ENCODE peak calls at places on chromosomes 12 and 14, in four cellular contexts. F, B, L and A are unnamed samples. For H3K4me1 and H3K27me3, the result is how much of the 10 kb centered on the place peaks cover.

GRCh38 chr12:11869406-11869805 is 201.3 kb upstream of the BCL2L14 start:
- DNase-seq in F (no peak), B (no peak), L (no peak), A (no peak)

GRCh38 chr12:75634244-75635222 is 123.1 kb upstream of the KRR1 start:
- DNase-seq in F (no peak), B (no peak), L (no peak), A (no peak)

GRCh38 chr14:94930690-94931089 is 160.8 kb upstream of the GSC start:
- DNase-seq in F (no peak), B (no peak), L (no peak), A (no peak)

GRCh38 chr12:115354476-115354890 is 670.5 kb upstream of the TBX3 start:
- DNase-seq in F (no peak), B (no peak), L (no peak), A (no peak)

GRCh38 chr12:27425306-27425705 is 21.2 kb upstream of the SMCO2 start:
- DNase-seq in F (no peak), B (no peak), L (no peak), A (no peak)

GRCh38 chr12:78562358-78563205 is 302.0 kb upstream of the SYT1 start:
- DNase-seq in F (no peak), B (no peak), L (no peak), A (no peak)

GRCh38 chr14:97149775-97150174 is 352.6 kb downstream of the VRK1 start:
- DNase-seq in F (no peak), B (no peak), L (no peak), A (no peak)

GRCh38 chr12:98352218-98352811 is 163.1 kb upstream of the TMPO start:
- DNase-seq in F (no peak), B (no peak), L (no peak), A (no peak)

GRCh38 chr12:101850199-101850598 is 19.4 kb upstream of the GNPTAB start:
- DNase-seq in F (no peak), B (no peak), L (no peak), A (no peak)

GRCh38 chr14:58830121-58830520 is 192.4 kb downstream of the DACT1 start:
- DNase-seq in F (no peak), B (no peak), L (no peak), A (no peak)

GRCh38 chr14:54935958-54936357 is 33.3 kb upstream of the GCH1 start:
- DNase-seq in F (no peak), B (no peak), L (no peak), A (no peak)

GRCh38 chr12:121538699-121539061 is 42.1 kb downstream of the KDM2B start:
- DNase-seq in F (no peak), B (peak), L (no peak), A (no peak)

GRCh38 chr12:3747543-3747942 is 5.4 kb downstream of the CRACR2A start:
- DNase-seq in F (no peak), B (no peak), L (peak), A (no peak)

GRCh38 chr12:30996255-30996654 is 69.7 kb downstream of the TSPAN11 start:
- DNase-seq in F (no peak), B (no peak), L (no peak), A (no peak)

GRCh38 chr12:129570796-129571400 is 332.9 kb downstream of the TMEM132D start:
- DNase-seq in F (no peak), B (no peak), L (no peak), A (no peak)

GRCh38 chr12:80909370-80909769 is 28.4 kb downstream of the LIN7A start:
- DNase-seq in F (no peak), B (no peak), L (no peak), A (no peak)

GRCh38 chr12:57522019-57522886 is at the start of gene MBD6:
- DNase-seq in F (peak), B (peak), L (peak), A (peak)

GRCh38 chr12:57749061-57749460 is 3.0 kb downstream of the CDK4 start:
- DNase-seq in F (no peak), B (no peak), L (no peak), A (no peak)

GRCh38 chr14:58455593-58456265 is 28.2 kb downstream of the KIAA0586 start:
- DNase-seq in F (no peak), B (no peak), L (no peak), A (no peak)

GRCh38 chr14:74834682-74835392 is 41.1 kb downstream of the PROX2 start:
- DNase-seq in F (no peak), B (no peak), L (no peak), A (no peak)

GRCh38 chr12:10304161-10304574 is 3.5 kb upstream of the KLRD1 start:
- DNase-seq in F (no peak), B (no peak), L (no peak), A (no peak)

GRCh38 chr14:44154889-44155288 is 352.2 kb downstream of the FSCB start:
- DNase-seq in F (no peak), B (no peak), L (no peak), A (no peak)

DNA sequence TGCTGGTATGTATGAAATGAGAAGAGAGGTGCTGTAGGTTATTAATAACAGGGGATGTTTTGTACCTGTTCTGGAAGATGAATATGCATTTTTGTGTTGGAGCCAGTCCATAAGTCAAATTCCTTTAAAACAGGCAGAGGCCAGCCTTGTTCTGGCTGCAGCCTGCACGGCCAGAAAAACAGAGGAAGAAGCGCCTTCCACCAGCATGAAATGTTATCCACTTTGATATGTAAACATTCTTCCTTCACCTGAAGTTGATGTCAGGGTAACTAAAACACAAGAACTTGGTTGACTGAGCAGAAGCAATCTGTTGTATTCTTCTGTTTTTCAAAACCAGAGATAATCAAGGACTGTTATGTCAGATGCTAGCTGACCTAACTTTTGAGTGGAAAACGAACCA is 237.9 kb upstream of the PLEKHG7 start:
- DNase-seq in F (no peak), B (no peak), L (no peak), A (no peak)
- H3K4me1 ChIP-seq in F (under half), B (under half), L (under half), A (under half)

DNA sequence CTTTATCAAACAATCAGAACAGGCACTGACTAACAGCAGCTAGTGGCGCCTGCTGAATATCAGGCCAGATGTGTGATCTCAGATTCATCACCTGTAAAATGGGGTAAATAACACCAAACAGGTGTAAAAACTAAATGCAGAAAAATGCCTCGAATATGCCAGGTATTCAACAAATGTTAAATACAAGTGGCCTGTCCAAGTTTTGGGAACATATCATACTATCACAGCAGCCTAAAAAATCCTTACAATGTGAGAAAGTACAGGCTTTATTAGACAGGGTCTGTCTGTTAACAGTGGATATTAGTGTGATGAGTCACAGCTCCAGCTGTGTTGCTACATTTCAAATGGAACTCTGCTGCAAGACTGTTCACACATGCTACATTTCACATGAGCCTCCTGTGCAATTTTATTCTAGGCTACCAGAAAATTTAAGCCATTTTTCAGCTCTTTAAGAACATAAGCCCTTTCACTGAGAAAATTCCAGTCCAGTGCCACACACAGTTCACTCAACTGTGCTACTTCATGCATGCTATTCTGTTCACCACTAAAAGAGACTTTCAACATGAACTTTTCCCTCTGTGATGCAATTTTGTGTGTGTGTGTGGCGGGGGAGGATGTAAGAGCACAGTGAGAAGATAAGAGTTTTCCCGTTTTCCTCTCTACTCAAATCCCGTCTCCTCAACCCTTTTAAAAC is 56.7 kb downstream of the MSRB3 start:
- DNase-seq in F (peak), B (no peak), L (no peak), A (no peak)
- H3K4me3 ChIP-seq in F (no peak), B (no peak), L (no peak), A (no peak)

DNA sequence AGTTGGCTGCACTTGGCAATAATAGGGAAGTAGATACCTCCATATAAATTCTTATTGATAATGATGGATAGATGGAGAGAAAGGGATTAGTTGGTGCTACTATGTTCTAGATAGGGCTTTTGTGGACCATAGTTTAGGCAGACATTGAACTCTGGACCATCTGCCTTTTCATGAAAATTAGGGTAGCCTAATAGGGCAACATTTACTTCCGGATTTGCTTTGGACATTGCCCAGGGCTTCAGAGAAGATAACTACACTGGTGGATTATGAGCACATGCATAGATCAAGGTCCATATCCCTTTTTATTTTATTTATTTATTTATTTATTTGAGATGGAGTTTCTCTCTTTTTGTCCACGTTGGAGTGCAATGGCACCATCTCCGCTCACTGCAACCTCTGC is 70.5 kb downstream of the FIGNL2 start:
- DNase-seq in F (no peak), B (no peak), L (no peak), A (no peak)
- H3K27me3 ChIP-seq in F (under half), B (under half), L (under half), A (under half)

DNA sequence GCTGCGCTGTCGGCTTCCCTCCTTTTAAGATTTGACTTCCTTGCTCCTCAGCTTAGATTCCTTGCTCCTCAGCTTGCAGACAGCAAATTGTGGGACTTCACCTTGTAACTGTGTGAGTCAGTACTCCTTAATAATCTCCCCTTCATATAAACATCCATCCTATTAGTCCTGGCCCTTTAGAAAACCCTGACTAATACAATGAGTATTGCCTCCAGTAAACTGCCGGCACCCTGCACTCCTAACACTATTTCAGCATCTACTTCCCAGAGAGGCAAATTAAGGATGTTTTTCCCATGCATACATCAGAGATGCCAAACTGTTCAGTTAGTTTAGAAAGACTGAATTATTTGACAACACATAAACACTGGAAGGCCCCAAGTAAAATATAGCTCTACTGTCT is 611.3 kb upstream of the TMEM132C start:
- DNase-seq in F (no peak), B (no peak), L (no peak), A (no peak)
- H3K4me1 ChIP-seq in F (under half), B (under half), L (under half), A (under half)

GRCh38 chr12:45220961-45221360 is 5.1 kb downstream of the ANO6 start:
- DNase-seq in F (no peak), B (no peak), L (no peak), A (no peak)

GRCh38 chr12:45219621-45220020 is 3.7 kb downstream of the ANO6 start:
- DNase-seq in F (no peak), B (no peak), L (no peak), A (no peak)

GRCh38 chr12:45216983-45217485 is 1.1 kb downstream of the ANO6 start:
- DNase-seq in F (no peak), B (no peak), L (no peak), A (peak)

GRCh38 chr12:45217846-45218245 is 2.0 kb downstream of the ANO6 start:
- DNase-seq in F (no peak), B (no peak), L (no peak), A (no peak)

DNA sequence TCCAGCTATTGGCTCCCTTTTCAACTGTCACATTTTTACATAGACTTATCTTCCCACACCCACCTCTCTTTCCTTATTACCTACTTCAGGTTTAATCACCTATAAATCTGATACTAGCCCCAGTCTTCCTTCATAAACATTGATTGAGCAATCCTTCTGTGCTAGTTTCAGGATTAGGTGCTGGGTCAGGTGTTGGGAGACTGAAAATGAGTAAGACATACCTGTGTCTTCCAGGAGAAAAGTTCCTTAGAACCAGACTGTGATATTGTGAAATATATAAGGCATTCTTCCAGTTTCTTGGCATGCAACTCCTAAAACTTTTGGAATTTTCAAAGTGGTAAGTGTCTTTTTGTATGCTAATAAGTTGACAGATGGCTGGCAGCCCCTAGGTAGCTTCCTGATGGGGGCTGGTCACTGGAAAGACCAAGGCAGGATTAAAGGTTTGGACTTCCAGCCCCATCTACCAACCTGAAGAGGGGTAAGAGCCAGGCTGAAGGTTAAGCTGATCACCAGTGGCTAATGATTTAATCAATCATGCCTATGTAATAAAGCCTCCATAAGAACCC is 4.6 kb downstream of the ANO6 start:
- DNase-seq in F (no peak), B (no peak), L (no peak), A (no peak)
- H3K4me3 ChIP-seq in F (no peak), B (no peak), L (no peak), A (no peak)

GRCh38 chr14:104112609-104113571 is 25.5 kb upstream of the KIF26A start:
- DNase-seq in F (no peak), B (peak), L (no peak), A (peak)

GRCh38 chr14:104115131-104115600 is 23.2 kb upstream of the KIF26A start:
- DNase-seq in F (no peak), B (peak), L (no peak), A (no peak)

GRCh38 chr14:104114421-104115130 is 23.8 kb upstream of the KIF26A start:
- DNase-seq in F (no peak), B (peak), L (no peak), A (no peak)

GRCh38 chr14:104112113-104112505 is 26.3 kb upstream of the KIF26A start:
- DNase-seq in F (no peak), B (peak), L (no peak), A (peak)

DNA sequence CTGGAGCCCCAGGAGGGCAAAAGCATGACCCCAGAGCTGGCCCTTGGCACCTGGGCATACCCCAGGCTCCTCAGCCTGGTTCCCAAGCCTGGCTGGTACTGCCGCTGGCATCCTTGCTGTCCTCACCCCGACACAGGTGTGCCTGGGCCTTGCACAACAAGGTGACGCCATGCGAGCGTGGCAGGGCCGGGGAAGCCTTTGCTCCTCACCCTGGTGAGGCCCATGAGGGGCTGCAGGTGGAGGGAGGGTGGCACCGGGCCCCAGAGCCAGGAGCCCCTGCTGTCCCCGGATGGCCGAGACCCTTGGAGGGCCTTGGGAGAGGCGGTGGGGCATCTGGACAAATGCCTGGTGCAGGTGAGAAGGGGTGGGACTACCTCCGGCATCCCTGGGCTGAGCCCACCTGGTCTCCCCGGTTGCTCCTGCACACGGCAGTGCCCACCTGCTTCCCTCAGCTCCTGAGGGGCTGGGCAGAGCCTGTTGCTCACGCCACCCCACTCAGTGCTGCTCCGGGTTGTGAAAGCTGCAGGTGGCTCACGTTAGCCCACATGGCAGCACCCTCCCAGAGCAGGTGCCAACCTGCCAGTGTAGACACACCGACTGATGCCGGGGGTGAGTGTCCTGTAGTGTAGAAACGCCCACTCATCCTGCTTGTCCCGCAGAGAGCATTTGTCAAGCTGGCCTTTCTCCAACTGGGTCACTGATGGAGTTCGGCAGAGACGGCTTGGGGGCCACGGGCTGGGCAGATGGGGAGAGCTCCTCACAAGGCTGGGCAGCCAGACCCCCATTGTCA is 24.6 kb upstream of the KIF26A start:
- DNase-seq in F (no peak), B (peak), L (no peak), A (no peak)
- H3K27me3 ChIP-seq in F (under half), B (under half), L (under half), A (under half)

DNA sequence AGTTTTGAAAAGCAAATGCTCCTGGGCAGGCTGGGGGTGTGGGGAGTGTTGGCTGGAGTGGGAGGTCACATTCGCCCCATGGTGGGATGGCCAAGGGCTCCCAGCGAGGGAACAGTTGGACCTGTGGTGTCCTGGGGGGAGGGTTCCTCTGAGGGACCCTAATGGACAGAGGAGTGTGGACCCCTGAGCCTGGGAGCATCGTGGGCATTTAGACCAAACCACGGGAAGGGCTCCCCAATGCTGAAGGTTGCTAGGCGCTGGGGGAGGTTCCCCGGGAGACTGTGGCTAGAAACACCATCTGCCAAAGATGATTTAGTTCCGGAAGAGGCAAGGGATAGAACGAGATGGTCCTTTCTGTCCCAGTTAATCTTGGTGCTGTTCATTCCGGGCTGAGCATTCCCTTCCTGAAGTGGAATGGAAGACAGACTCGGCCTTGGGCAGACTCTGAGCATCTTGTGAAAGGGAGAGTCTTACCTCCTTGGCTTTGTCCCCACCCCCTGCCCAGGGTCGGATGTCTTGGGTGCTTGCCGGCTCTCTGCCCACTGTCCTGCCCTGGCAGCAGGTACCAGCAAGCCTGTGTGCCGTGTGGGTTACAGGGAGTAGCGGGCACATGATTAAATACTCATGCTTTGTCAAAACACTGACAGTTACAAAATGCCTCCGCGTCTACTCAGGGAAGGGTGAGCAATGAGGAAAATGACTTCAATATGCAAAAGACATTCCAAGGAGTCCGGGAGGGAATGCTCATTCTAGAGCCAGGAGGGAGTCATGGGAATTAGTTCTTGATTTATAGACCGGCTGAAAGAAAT is 215.9 kb downstream of the CACNA1C start:
- DNase-seq in F (no peak), B (no peak), L (no peak), A (no peak)
- H3K4me1 ChIP-seq in F (half or more), B (under half), L (under half), A (under half)

DNA sequence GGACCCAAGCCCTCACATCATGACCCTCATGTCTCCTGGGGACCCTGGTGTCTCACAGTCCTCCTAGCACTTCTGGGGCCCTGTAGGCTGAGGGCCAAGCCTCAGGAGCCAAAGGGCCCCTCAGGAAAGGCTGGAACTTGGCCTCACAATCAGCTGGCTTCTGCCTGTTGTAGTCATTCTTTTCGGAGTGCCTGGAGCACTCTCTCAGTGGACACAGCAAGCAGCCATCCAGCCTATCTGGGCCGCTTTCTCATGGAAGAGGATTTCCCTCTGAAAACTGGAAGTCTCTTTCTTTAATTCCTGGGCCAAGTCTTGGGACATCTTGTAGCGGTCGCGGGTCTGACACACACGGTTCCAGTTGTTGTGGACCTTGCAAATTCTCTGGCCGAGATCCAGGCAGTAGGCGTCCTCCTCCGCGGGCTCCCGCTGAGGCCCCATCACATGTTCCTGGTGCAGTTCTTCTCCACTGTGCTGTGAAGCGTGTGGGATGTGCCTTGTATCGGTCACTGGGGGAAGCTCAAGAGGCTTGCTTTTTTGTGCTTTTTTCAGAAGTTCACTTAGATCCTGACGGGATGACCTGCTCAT is 169.3 kb downstream of the EMP1 start:
- DNase-seq in F (peak), B (no peak), L (no peak), A (no peak)
- H3K4me3 ChIP-seq in F (no peak), B (no peak), L (no peak), A (no peak)